ENCODE peak calls at places on chromosomes 13 and 19, in seven cellular contexts. One of them, this sample, is unnamed.

GRCh38 chr13:48635478-48635877 is 18.3 kb upstream of the CYSLTR2 start:
- DNase-seq in A549: no peak
- DNase-seq in heart left ventricle: no peak
- DNase-seq in NB4: no peak
- DNase-seq in K562: no peak
- DNase-seq in IMR-90: no peak
- DNase-seq in stomach: no peak
- DNase-seq in this sample: no peak

GRCh38 chr13:28626266-28626665 is 32.7 kb upstream of the POMP start:
- DNase-seq in A549: no peak
- DNase-seq in heart left ventricle: no peak
- DNase-seq in NB4: no peak
- DNase-seq in K562: no peak
- DNase-seq in IMR-90: no peak
- DNase-seq in stomach: no peak
- DNase-seq in this sample: no peak

GRCh38 chr19:5676711-5677110 is 3.6 kb downstream of the MICOS13 start:
- DNase-seq in A549: no peak
- DNase-seq in heart left ventricle: no peak
- DNase-seq in NB4: no peak
- DNase-seq in K562: no peak
- DNase-seq in IMR-90: no peak
- DNase-seq in stomach: no peak
- DNase-seq in this sample: no peak

GRCh38 chr19:21396121-21396520 is 812 bp upstream of the ZNF493 start:
- DNase-seq in A549: no peak
- DNase-seq in heart left ventricle: no peak
- DNase-seq in NB4: no peak
- DNase-seq in K562: no peak
- DNase-seq in IMR-90: no peak
- DNase-seq in stomach: no peak
- DNase-seq in this sample: no peak

GRCh38 chr19:50331187-50332013 is 2.2 kb upstream of the KCNC3 start:
- DNase-seq in A549: no peak
- DNase-seq in heart left ventricle: peak; percentile 31
- DNase-seq in NB4: no peak
- DNase-seq in K562: no peak
- DNase-seq in IMR-90: no peak
- DNase-seq in stomach: no peak
- DNase-seq in this sample: no peak

GRCh38 chr19:6744381-6745288 is 5.2 kb downstream of the TRIP10 start:
- DNase-seq in A549: peak; percentile 88
- DNase-seq in heart left ventricle: peak; percentile 94
- DNase-seq in NB4: no peak
- DNase-seq in K562: no peak
- DNase-seq in IMR-90: peak; percentile 87
- DNase-seq in stomach: peak; percentile 90
- DNase-seq in this sample: peak; percentile 91

GRCh38 chr13:113047587-113047986 is 58.0 kb upstream of the F7 start:
- DNase-seq in A549: no peak
- DNase-seq in heart left ventricle: peak; percentile 16
- DNase-seq in NB4: no peak
- DNase-seq in K562: no peak
- DNase-seq in IMR-90: no peak
- DNase-seq in stomach: no peak
- DNase-seq in this sample: no peak

GRCh38 chr19:3132971-3133792 is 2.7 kb upstream of the GNA15 start:
- DNase-seq in A549: no peak
- DNase-seq in heart left ventricle: no peak
- DNase-seq in NB4: peak; percentile 92
- DNase-seq in K562: peak; percentile 62
- DNase-seq in IMR-90: peak; percentile 21
- DNase-seq in stomach: no peak
- DNase-seq in this sample: no peak

GRCh38 chr13:110799246-110800236 is 86.0 kb downstream of the ING1 start:
- DNase-seq in A549: no peak
- DNase-seq in heart left ventricle: peak; percentile 71
- DNase-seq in NB4: no peak
- DNase-seq in K562: no peak
- DNase-seq in IMR-90: peak; percentile 95
- DNase-seq in stomach: no peak
- DNase-seq in this sample: no peak

GRCh38 chr19:11227201-11227886 is 12.1 kb upstream of the ANGPTL8 start:
- DNase-seq in A549: peak; percentile 58
- DNase-seq in heart left ventricle: no peak
- DNase-seq in NB4: peak; percentile 53
- DNase-seq in K562: peak; percentile 92
- DNase-seq in IMR-90: no peak
- DNase-seq in stomach: no peak
- DNase-seq in this sample: peak; percentile 27

GRCh38 chr19:10899171-10899653 is 27.9 kb downstream of the CARM1 start:
- DNase-seq in A549: no peak
- DNase-seq in heart left ventricle: peak; percentile 71
- DNase-seq in NB4: no peak
- DNase-seq in K562: no peak
- DNase-seq in IMR-90: no peak
- DNase-seq in stomach: peak; percentile 85
- DNase-seq in this sample: peak; percentile 33

GRCh38 chr19:23410155-23410554 is 14.9 kb upstream of the ZNF91 start:
- DNase-seq in A549: no peak
- DNase-seq in heart left ventricle: no peak
- DNase-seq in NB4: no peak
- DNase-seq in K562: no peak
- DNase-seq in IMR-90: no peak
- DNase-seq in stomach: no peak
- DNase-seq in this sample: no peak

GRCh38 chr19:48495391-48495790 is 16.2 kb downstream of the LMTK3 start:
- DNase-seq in A549: no peak
- DNase-seq in heart left ventricle: no peak
- DNase-seq in NB4: peak; percentile 82
- DNase-seq in K562: no peak
- DNase-seq in IMR-90: no peak
- DNase-seq in stomach: no peak
- DNase-seq in this sample: no peak

GRCh38 chr13:37226966-37227365 is 121.5 kb upstream of the CSNK1A1L start:
- DNase-seq in A549: no peak
- DNase-seq in heart left ventricle: no peak
- DNase-seq in NB4: no peak
- DNase-seq in K562: no peak
- DNase-seq in IMR-90: peak; percentile 75
- DNase-seq in stomach: no peak
- DNase-seq in this sample: no peak

DNA sequence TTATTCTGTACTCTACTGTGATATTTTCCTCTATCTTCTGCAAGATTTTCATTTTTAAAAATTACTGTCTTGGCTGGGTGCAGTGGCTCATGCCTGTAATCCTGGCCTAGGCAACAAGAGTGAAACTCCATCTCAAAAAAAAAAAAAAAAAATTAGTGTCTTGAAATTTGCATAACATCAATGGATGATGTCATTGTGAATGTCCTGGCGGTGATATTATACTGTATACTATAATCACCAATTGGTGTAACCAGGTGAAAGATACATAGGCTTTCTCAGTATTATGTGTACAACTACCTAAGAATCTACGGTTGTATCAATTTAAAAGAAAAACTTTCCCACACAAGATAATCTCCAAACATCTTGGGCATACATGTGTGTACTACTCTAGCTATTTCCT is 15.2 kb downstream of the ZNF331 start:
- DNase-seq in A549: no peak
- DNase-seq in heart left ventricle: no peak
- DNase-seq in NB4: no peak
- DNase-seq in K562: no peak
- DNase-seq in IMR-90: peak; percentile 28
- DNase-seq in stomach: no peak
- DNase-seq in this sample: no peak
- TF ChIP-seq POLR2A in A549: no peak
- TF ChIP-seq POLR2A in heart left ventricle: no peak
- TF ChIP-seq POLR2A in NB4: no peak
- TF ChIP-seq POLR2A in K562: no peak
- TF ChIP-seq POLR2A in IMR-90: no peak
- TF ChIP-seq POLR2A in stomach: no peak
- TF ChIP-seq POLR2A in this sample: no peak

DNA sequence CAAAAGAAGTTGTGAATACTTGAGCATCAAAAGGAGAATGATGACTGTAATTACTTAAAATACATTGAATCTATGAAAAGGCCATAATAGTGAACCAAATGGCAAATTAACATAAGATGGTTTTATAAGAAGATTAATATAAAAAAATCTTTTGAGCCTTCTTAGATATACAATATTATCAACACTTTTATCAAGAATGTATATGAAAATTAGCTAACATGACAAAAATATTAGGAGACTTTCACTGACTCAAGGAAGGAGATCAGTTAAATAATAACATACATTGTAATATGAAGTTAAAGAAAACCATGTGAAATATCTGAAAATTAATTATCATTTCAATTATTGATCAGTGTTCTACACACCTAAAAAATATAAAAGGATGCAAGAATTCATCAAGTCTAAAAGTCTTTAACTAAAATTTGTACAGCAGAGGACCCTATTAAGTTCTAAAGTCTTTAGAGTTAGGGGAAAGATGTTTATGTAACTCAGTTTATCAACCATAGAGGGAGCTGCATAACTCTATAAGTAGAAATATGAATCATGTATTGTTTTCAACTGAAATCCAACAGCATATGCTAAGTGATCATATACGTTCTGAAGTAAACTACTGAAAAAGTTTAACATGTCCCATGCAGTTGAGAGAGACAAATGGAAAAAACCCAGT is 756.1 kb upstream of the MIR17HG start:
- DNase-seq in A549: no peak
- DNase-seq in heart left ventricle: no peak
- DNase-seq in NB4: no peak
- DNase-seq in K562: no peak
- DNase-seq in IMR-90: no peak
- DNase-seq in stomach: no peak
- DNase-seq in this sample: no peak
- TF ChIP-seq POLR2A in A549: no peak
- TF ChIP-seq POLR2A in heart left ventricle: no peak
- TF ChIP-seq POLR2A in NB4: no peak
- TF ChIP-seq POLR2A in K562: no peak
- TF ChIP-seq POLR2A in IMR-90: no peak
- TF ChIP-seq POLR2A in stomach: no peak
- TF ChIP-seq POLR2A in this sample: no peak

GRCh38 chr19:2061936-2062729 is 11.1 kb upstream of the MKNK2 start:
- DNase-seq in A549: no peak
- DNase-seq in heart left ventricle: no peak
- DNase-seq in NB4: no peak
- DNase-seq in K562: peak; percentile 32
- DNase-seq in IMR-90: no peak
- DNase-seq in stomach: no peak
- DNase-seq in this sample: no peak

GRCh38 chr19:2064395-2064787 is 13.3 kb upstream of the MKNK2 start:
- DNase-seq in A549: no peak
- DNase-seq in heart left ventricle: no peak
- DNase-seq in NB4: no peak
- DNase-seq in K562: no peak
- DNase-seq in IMR-90: no peak
- DNase-seq in stomach: no peak
- DNase-seq in this sample: no peak

GRCh38 chr19:2062770-2063169 is 11.7 kb upstream of the MKNK2 start:
- DNase-seq in A549: no peak
- DNase-seq in heart left ventricle: no peak
- DNase-seq in NB4: no peak
- DNase-seq in K562: no peak
- DNase-seq in IMR-90: no peak
- DNase-seq in stomach: no peak
- DNase-seq in this sample: no peak

GRCh38 chr19:2063824-2064223 is 12.8 kb upstream of the MKNK2 start:
- DNase-seq in A549: no peak
- DNase-seq in heart left ventricle: no peak
- DNase-seq in NB4: no peak
- DNase-seq in K562: no peak
- DNase-seq in IMR-90: no peak
- DNase-seq in stomach: no peak
- DNase-seq in this sample: no peak

DNA sequence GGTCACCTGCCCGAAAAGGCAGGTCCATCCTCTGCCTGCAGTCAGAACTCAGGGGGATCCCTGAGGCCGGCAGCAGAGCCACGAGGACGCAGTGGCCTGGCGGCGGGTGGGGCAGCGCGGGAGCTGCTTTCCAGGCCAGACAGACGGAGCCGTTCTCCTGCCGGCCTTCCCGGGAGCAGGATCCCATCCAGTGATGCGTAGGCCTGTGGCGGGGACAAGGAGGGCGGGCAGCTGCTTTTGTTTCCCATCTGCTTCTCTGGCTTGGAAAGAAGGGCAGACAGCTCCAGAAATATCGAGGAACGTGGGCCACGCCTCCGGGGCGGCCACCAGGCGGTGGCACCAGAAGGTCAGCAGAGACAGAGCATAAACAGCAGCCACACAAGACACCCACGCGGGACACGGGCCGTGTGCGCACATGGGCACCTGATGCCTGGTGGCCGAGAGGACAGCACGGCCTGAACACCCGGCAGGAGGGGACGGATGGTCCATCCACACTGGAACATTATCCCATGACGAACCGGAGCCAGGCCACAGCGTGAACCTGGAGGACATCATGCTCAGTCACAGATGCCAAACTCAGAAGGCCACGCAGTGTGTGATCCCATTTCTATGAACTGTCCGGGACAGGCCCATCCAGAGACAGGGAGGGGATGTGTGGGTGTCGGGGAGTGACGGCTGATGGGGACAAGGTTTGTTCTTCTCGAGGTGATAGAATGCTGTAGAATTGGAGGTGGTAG is 13.9 kb upstream of the MKNK2 start:
- DNase-seq in A549: no peak
- DNase-seq in heart left ventricle: peak; percentile 73
- DNase-seq in NB4: no peak
- DNase-seq in K562: no peak
- DNase-seq in IMR-90: no peak
- DNase-seq in stomach: no peak
- DNase-seq in this sample: peak; percentile 67
- TF ChIP-seq POLR2A in A549: no peak
- TF ChIP-seq POLR2A in heart left ventricle: peak; percentile 61
- TF ChIP-seq POLR2A in NB4: no peak
- TF ChIP-seq POLR2A in K562: no peak
- TF ChIP-seq POLR2A in IMR-90: no peak
- TF ChIP-seq POLR2A in stomach: no peak
- TF ChIP-seq POLR2A in this sample: no peak

GRCh38 chr13:21061077-21061945 is at the start of gene LATS2:
- DNase-seq in A549: peak; percentile 89
- DNase-seq in heart left ventricle: peak; percentile 97
- DNase-seq in NB4: peak; percentile 93
- DNase-seq in K562: peak; percentile 86
- DNase-seq in IMR-90: peak; percentile 94
- DNase-seq in stomach: peak; percentile 97
- DNase-seq in this sample: peak; percentile 97

GRCh38 chr13:21058361-21058760 is 3.0 kb downstream of the LATS2 start:
- DNase-seq in A549: no peak
- DNase-seq in heart left ventricle: no peak
- DNase-seq in NB4: peak; percentile 45
- DNase-seq in K562: no peak
- DNase-seq in IMR-90: no peak
- DNase-seq in stomach: no peak
- DNase-seq in this sample: no peak

GRCh38 chr13:21063031-21063430 is 1.6 kb upstream of the LATS2 start:
- DNase-seq in A549: no peak
- DNase-seq in heart left ventricle: no peak
- DNase-seq in NB4: no peak
- DNase-seq in K562: no peak
- DNase-seq in IMR-90: no peak
- DNase-seq in stomach: no peak
- DNase-seq in this sample: no peak

GRCh38 chr13:21060063-21060826 is 1.1 kb downstream of the LATS2 start:
- DNase-seq in A549: peak; percentile 45
- DNase-seq in heart left ventricle: peak; percentile 56
- DNase-seq in NB4: peak; percentile 67
- DNase-seq in K562: no peak
- DNase-seq in IMR-90: peak; percentile 51
- DNase-seq in stomach: peak; percentile 52
- DNase-seq in this sample: peak; percentile 51

GRCh38 chr13:21060827-21061076 is 634 bp downstream of the LATS2 start:
- DNase-seq in A549: no peak
- DNase-seq in heart left ventricle: no peak
- DNase-seq in NB4: no peak
- DNase-seq in K562: no peak
- DNase-seq in IMR-90: no peak
- DNase-seq in stomach: peak; percentile 29
- DNase-seq in this sample: no peak
- TF ChIP-seq POLR2A in A549: no peak
- TF ChIP-seq POLR2A in heart left ventricle: no peak
- TF ChIP-seq POLR2A in NB4: no peak
- TF ChIP-seq POLR2A in K562: no peak
- TF ChIP-seq POLR2A in IMR-90: no peak
- TF ChIP-seq POLR2A in stomach: no peak
- TF ChIP-seq POLR2A in this sample: no peak